ENCODE peak calls at places on chromosomes 2 and 18, in eight cellular contexts. P, D, O, Q, S, R, G and C are unnamed samples.

GRCh38 chr18:23716516-23716915 is 27.3 kb downstream of the LAMA3 start:
- DNase-seq in P (no peak), D (no peak), O (peak; percentile 94), Q (no peak), S (no peak), R (peak; percentile 94), G (no peak), C (no peak)

GRCh38 chr18:67710639-67711038 is 194.1 kb upstream of the DSEL start:
- DNase-seq in P (no peak), D (no peak), O (no peak), Q (no peak), S (no peak), R (no peak), G (no peak), C (no peak)

GRCh38 chr18:48657446-48658120 is 118.8 kb downstream of the CTIF start:
- DNase-seq in P (no peak), D (no peak), O (peak; percentile 60), Q (no peak), S (no peak), R (no peak), G (no peak), C (no peak)

GRCh38 chr2:68172990-68173715 is 15.5 kb downstream of the PNO1 start:
- DNase-seq in P (no peak), D (no peak), O (no peak), Q (no peak), S (no peak), R (no peak), G (no peak), C (no peak)

GRCh38 chr2:237700583-237701032 is 73.2 kb downstream of the LRRFIP1 start:
- DNase-seq in P (peak; percentile 84), D (no peak), O (peak; percentile 74), Q (peak; percentile 37), S (peak; percentile 84), R (peak; percentile 83), G (peak; percentile 54), C (no peak)

GRCh38 chr2:104378853-104379374 is 475.0 kb upstream of the POU3F3 start:
- DNase-seq in P (no peak), D (no peak), O (peak; percentile 30), Q (peak; percentile 48), S (no peak), R (peak; percentile 72), G (no peak), C (peak; percentile 17)

GRCh38 chr2:72676341-72677025 is 149.3 kb downstream of the EXOC6B start:
- DNase-seq in P (no peak), D (no peak), O (peak; percentile 7), Q (no peak), S (no peak), R (peak; percentile 60), G (no peak), C (no peak)

GRCh38 chr2:37599688-37600525 is 71.5 kb downstream of the CDC42EP3 start:
- DNase-seq in P (no peak), D (no peak), O (no peak), Q (peak; percentile 89), S (no peak), R (no peak), G (no peak), C (no peak)

GRCh38 chr2:42458396-42458795 is 35.4 kb downstream of the KCNG3 start:
- DNase-seq in P (no peak), D (no peak), O (no peak), Q (no peak), S (no peak), R (peak; percentile 5), G (no peak), C (no peak)

GRCh38 chr2:170651603-170652002 is 63.5 kb upstream of the SP5 start:
- DNase-seq in P (no peak), D (no peak), O (no peak), Q (peak; percentile 84), S (no peak), R (no peak), G (no peak), C (no peak)

GRCh38 chr18:8559612-8560011 is 49.6 kb upstream of the RAB12 start:
- DNase-seq in P (no peak), D (no peak), O (peak; percentile 4), Q (no peak), S (no peak), R (peak; percentile 13), G (no peak), C (no peak)

GRCh38 chr18:49733321-49733720 is 80.0 kb downstream of the ACAA2 start:
- DNase-seq in P (no peak), D (no peak), O (peak; percentile 20), Q (no peak), S (no peak), R (peak; percentile 50), G (no peak), C (no peak)

GRCh38 chr2:206482123-206482522 is 38.8 kb downstream of the ADAM23 start:
- DNase-seq in P (no peak), D (no peak), O (peak; percentile 9), Q (no peak), S (no peak), R (peak; percentile 1), G (no peak), C (no peak)

GRCh38 chr2:932320-933221 is 18.1 kb upstream of the SNTG2 start:
- DNase-seq in P (no peak), D (no peak), O (no peak), Q (no peak), S (no peak), R (no peak), G (no peak), C (no peak)

GRCh38 chr2:80007722-80008503 is 296.6 kb downstream of the LRRTM1 start:
- DNase-seq in P (no peak), D (no peak), O (no peak), Q (no peak), S (no peak), R (no peak), G (no peak), C (no peak)

GRCh38 chr2:177393824-177394614 is 1.4 kb downstream of the AGPS start:
- DNase-seq in P (no peak), D (no peak), O (no peak), Q (no peak), S (no peak), R (no peak), G (no peak), C (no peak)

GRCh38 chr2:177393381-177393780 is 808 bp downstream of the AGPS start:
- DNase-seq in P (no peak), D (no peak), O (peak; percentile 38), Q (peak; percentile 60), S (no peak), R (peak; percentile 22), G (no peak), C (no peak)

GRCh38 chr2:177391822-177392372 is 676 bp upstream of the AGPS start:
- DNase-seq in P (no peak), D (no peak), O (no peak), Q (no peak), S (no peak), R (no peak), G (no peak), C (no peak)

GRCh38 chr2:177394622-177395021 is 2.0 kb downstream of the AGPS start:
- DNase-seq in P (no peak), D (no peak), O (no peak), Q (no peak), S (no peak), R (no peak), G (no peak), C (no peak)

GRCh38 chr2:177392373-177393246 is at the start of gene AGPS:
- DNase-seq in P (peak; percentile 85), D (peak; percentile 92), O (peak; percentile 87), Q (peak; percentile 88), S (peak; percentile 87), R (peak; percentile 80), G (peak; percentile 30), C (peak; percentile 78)
- H3K27ac ChIP-seq in P (peak within 1 kb of the TSS; percentile 86), D (peak within 1 kb of the TSS; percentile 75), O (peak within 1 kb of the TSS; percentile 54), Q (peak within 1 kb of the TSS; percentile 61), S (no peak within 1 kb of the TSS), R (peak within 1 kb of the TSS; percentile 63), G (peak within 1 kb of the TSS; percentile 66), C (peak within 1 kb of the TSS; percentile 83)

GRCh38 chr2:118808429-118808809 is 39.0 kb downstream of the EN1 start:
- DNase-seq in P (no peak), D (no peak), O (peak; percentile 51), Q (no peak), S (no peak), R (no peak), G (no peak), C (no peak)

GRCh38 chr2:118807668-118808428 is 39.6 kb downstream of the EN1 start:
- DNase-seq in P (no peak), D (no peak), O (no peak), Q (no peak), S (no peak), R (no peak), G (no peak), C (no peak)

GRCh38 chr2:118810766-118811165 is 36.7 kb downstream of the EN1 start:
- DNase-seq in P (no peak), D (no peak), O (no peak), Q (no peak), S (no peak), R (no peak), G (no peak), C (no peak)

GRCh38 chr2:118805061-118805690 is 42.3 kb downstream of the EN1 start:
- DNase-seq in P (no peak), D (no peak), O (peak; percentile 75), Q (no peak), S (no peak), R (no peak), G (no peak), C (no peak)

GRCh38 chr2:118806797-118807667 is 40.4 kb downstream of the EN1 start:
- DNase-seq in P (no peak), D (no peak), O (peak; percentile 50), Q (no peak), S (no peak), R (no peak), G (no peak), C (no peak)
- H3K4me3 ChIP-seq in P (no peak overlapping the region), D (no peak overlapping the region), O (no peak overlapping the region), Q (no peak overlapping the region), S (no peak overlapping the region), R (no peak overlapping the region), G (no peak overlapping the region), C (no peak overlapping the region)

GRCh38 chr2:165057308-165057707 is 102.0 kb upstream of the SLC38A11 start:
- DNase-seq in P (no peak), D (no peak), O (no peak), Q (no peak), S (no peak), R (no peak), G (no peak), C (no peak)
- H3K27ac ChIP-seq in P (no peak overlapping the region), D (no peak overlapping the region), O (no peak overlapping the region), Q (no peak overlapping the region), S (no peak overlapping the region), R (no peak overlapping the region), G (no peak overlapping the region), C (no peak overlapping the region)

GRCh38 chr18:62525611-62526010 is 2.8 kb downstream of the ZCCHC2 start:
- DNase-seq in P (no peak), D (no peak), O (no peak), Q (peak; percentile 37), S (no peak), R (no peak), G (no peak), C (no peak)
- H3K4me3 ChIP-seq in P (peak overlapping the region; percentile 88), D (peak overlapping the region; percentile 76), O (peak overlapping the region; percentile 86), Q (peak overlapping the region; percentile 97), S (peak overlapping the region; percentile 97), R (peak overlapping the region; percentile 87), G (peak overlapping the region; percentile 70), C (no peak overlapping the region)

GRCh38 chr2:230307485-230307884 is 19.5 kb upstream of the SP140L start:
- DNase-seq in P (no peak), D (no peak), O (no peak), Q (no peak), S (no peak), R (no peak), G (no peak), C (no peak)
- H3K27ac ChIP-seq in P (no peak overlapping the region), D (no peak overlapping the region), O (no peak overlapping the region), Q (no peak overlapping the region), S (no peak overlapping the region), R (no peak overlapping the region), G (no peak overlapping the region), C (no peak overlapping the region)

GRCh38 chr2:96241901-96242611 is 23.7 kb downstream of the TMEM127 start:
- DNase-seq in P (peak; percentile 52), D (no peak), O (peak; percentile 86), Q (peak; percentile 88), S (peak; percentile 80), R (peak; percentile 80), G (peak; percentile 78), C (peak; percentile 74)
- H3K4me3 ChIP-seq in P (no peak overlapping the region), D (no peak overlapping the region), O (no peak overlapping the region), Q (peak overlapping the region; percentile 79), S (no peak overlapping the region), R (no peak overlapping the region), G (peak overlapping the region; percentile 24), C (no peak overlapping the region)